ENCODE peak calls at places on chromosomes 6 and 20, in six cellular contexts. T is AML-193, F is HS-27A, C is H4, W is NCI-H2081, G is iris pigment epithelial cell. J is an unnamed sample.

GRCh38 chr6:149806127-149806526 is 56.6 kb downstream of the PCMT1 start:
- DNase-seq in G (no peak), T (peak; percentile 17), F (no peak), C (no peak), W (no peak), J (no peak)

GRCh38 chr20:16476032-16476431 is 97.2 kb downstream of the KIF16B start:
- DNase-seq in W (peak; percentile 64), G (peak; percentile 74), T (peak; percentile 30), C (peak; percentile 44), F (no peak), J (no peak)

GRCh38 chr20:43563429-43563828 is 4.6 kb downstream of the SGK2 start:
- DNase-seq in F (no peak), W (no peak), G (peak; percentile 25), T (peak; percentile 34), C (no peak), J (no peak)

GRCh38 chr6:50959081-50959641 is 140.5 kb downstream of the TFAP2B start:
- DNase-seq in T (no peak), C (no peak), F (no peak), W (no peak), G (no peak), J (no peak)

GRCh38 chr6:89122625-89123024 is 4.8 kb upstream of the SRSF12 start:
- DNase-seq in T (peak; percentile 68), G (peak; percentile 53), W (peak; percentile 54), F (no peak), C (peak; percentile 23), J (no peak)

GRCh38 chr6:40477246-40478126 is 109.7 kb downstream of the LRFN2 start:
- DNase-seq in F (no peak), C (peak; percentile 58), W (peak; percentile 11), G (no peak), T (no peak), J (no peak)

GRCh38 chr6:56897789-56898509 is 57.0 kb upstream of the BEND6 start:
- DNase-seq in W (no peak), F (no peak), C (no peak), T (no peak), G (no peak), J (no peak)

GRCh38 chr6:126176266-126176665 is 163.6 kb upstream of the CENPW start:
- DNase-seq in W (peak; percentile 10), T (peak; percentile 69), F (no peak), C (no peak), G (peak; percentile 34), J (no peak)

GRCh38 chr6:56852611-56853010 is 102.3 kb upstream of the BEND6 start:
- DNase-seq in G (no peak), W (no peak), T (no peak), C (no peak), F (no peak), J (no peak)

GRCh38 chr6:36432151-36432633 is 10.5 kb downstream of the PXT1 start:
- DNase-seq in C (no peak), W (no peak), F (peak; percentile 75), T (no peak), G (peak; percentile 31), J (no peak)

GRCh38 chr6:56938634-56939294 is 16.1 kb upstream of the BEND6 start:
- DNase-seq in T (no peak), G (peak; percentile 96), W (no peak), F (peak; percentile 84), C (peak; percentile 98), J (no peak)

GRCh38 chr20:31675828-31676533 is 38.3 kb downstream of the COX4I2 start:
- DNase-seq in F (no peak), T (peak; percentile 44), W (no peak), C (no peak), G (peak; percentile 60), J (no peak)

GRCh38 chr6:164929155-164929977 is 380.0 kb downstream of the C6orf118 start:
- DNase-seq in T (no peak), G (no peak), W (no peak), F (no peak), C (no peak), J (no peak)

GRCh38 chr6:37822851-37823682 is 3.5 kb downstream of the ZFAND3 start:
- DNase-seq in F (no peak), C (no peak), G (peak; percentile 28), T (no peak), W (no peak), J (no peak)

GRCh38 chr20:40970218-40970617 is 58.4 kb upstream of the TOP1 start:
- DNase-seq in T (no peak), C (no peak), F (no peak), G (no peak), W (no peak), J (no peak)